ENCODE peak calls at places on chromosomes 6 and 20, in seven cellular contexts. L is ovary, C is heart left ventricle, W is astrocyte, K is small intestine, H is PC-9, A is transverse colon. Q is an unnamed sample.
A peak's percentile ranks its signal among the peaks of the same experiment; 100 is the strongest.

GRCh38 chr6:18388942-18389341 is 1.8 kb downstream of the RNF144B start:
- DNase-seq in A (no peak), L (no peak), W (peak; percentile 83), C (no peak), K (no peak), H (peak; percentile 83), Q (peak; percentile 49)

GRCh38 chr20:52461602-52462001 is 270.0 kb upstream of the ZFP64 start:
- DNase-seq in L (no peak), C (no peak), H (no peak), K (no peak), A (no peak), W (no peak), Q (no peak)

GRCh38 chr20:17611540-17612286 is 41.8 kb downstream of the DSTN start:
- DNase-seq in C (no peak), A (peak; percentile 53), K (peak; percentile 28), W (no peak), H (no peak), L (no peak), Q (no peak)

GRCh38 chr6:29559524-29560287 is at the start of gene UBD:
- DNase-seq in W (no peak), L (no peak), A (no peak), H (no peak), C (no peak), K (no peak), Q (no peak)

GRCh38 chr20:19757487-19757972 is 528 bp upstream of the RIN2 start:
- DNase-seq in L (peak; percentile 87), K (peak; percentile 58), H (peak; percentile 71), W (peak; percentile 64), C (peak; percentile 90), A (peak; percentile 74), Q (peak; percentile 45)

GRCh38 chr6:135281227-135281626 is 100.1 kb downstream of the MYB start:
- DNase-seq in A (no peak), K (no peak), W (no peak), C (no peak), H (no peak), L (no peak), Q (no peak)

GRCh38 chr6:154606457-154606856 is 96.0 kb upstream of the CNKSR3 start:
- DNase-seq in A (no peak), K (no peak), W (no peak), L (no peak), H (no peak), C (no peak), Q (no peak)

GRCh38 chr20:45933231-45934045 is 1.0 kb upstream of the PCIF1 start:
- DNase-seq in W (peak; percentile 62), L (peak; percentile 76), A (peak; percentile 79), K (peak; percentile 61), H (peak; percentile 76), C (peak; percentile 80), Q (no peak)

GRCh38 chr20:43824699-43825402 is 89.8 kb upstream of the TOX2 start:
- DNase-seq in H (peak; percentile 63), A (no peak), W (peak; percentile 58), L (no peak), K (peak; percentile 6), C (no peak), Q (no peak)

GRCh38 chr6:134230940-134231339 is 87.0 kb downstream of the SGK1 start:
- DNase-seq in K (no peak), A (no peak), L (no peak), C (no peak), W (peak; percentile 70), H (no peak), Q (no peak)

GRCh38 chr20:58160451-58161051 is 67.9 kb downstream of the ANKRD60 start:
- DNase-seq in C (no peak), H (no peak), A (no peak), L (no peak), W (peak; percentile 26), K (no peak), Q (no peak)

GRCh38 chr6:37814374-37814773 is 5.2 kb upstream of the ZFAND3 start:
- DNase-seq in A (no peak), W (no peak), K (no peak), L (no peak), H (no peak), C (no peak), Q (no peak)

GRCh38 chr20:34582911-34583310 is 24.4 kb downstream of the MAP1LC3A start:
- DNase-seq in W (peak; percentile 34), K (peak; percentile 60), H (peak; percentile 41), L (no peak), C (no peak), A (no peak), Q (no peak)

GRCh38 chr6:93550551-93551276 is 131.4 kb upstream of the EPHA7 start:
- DNase-seq in H (no peak), C (no peak), L (no peak), A (no peak), W (no peak), K (no peak), Q (no peak)

GRCh38 chr6:68126089-68126749 is 508.9 kb upstream of the ADGRB3 start:
- DNase-seq in W (no peak), K (no peak), A (no peak), L (no peak), C (no peak), H (no peak), Q (no peak)

GRCh38 chr6:53377289-53377688 is 28.5 kb upstream of the ELOVL5 start:
- DNase-seq in W (no peak), H (no peak), C (no peak), L (no peak), A (no peak), K (no peak), Q (no peak)
- H3K27ac ChIP-seq in W (no peak overlapping the region), H (no peak overlapping the region), C (no peak overlapping the region), L (no peak overlapping the region), A (no peak overlapping the region), K (no peak overlapping the region), Q (no peak overlapping the region)

DNA sequence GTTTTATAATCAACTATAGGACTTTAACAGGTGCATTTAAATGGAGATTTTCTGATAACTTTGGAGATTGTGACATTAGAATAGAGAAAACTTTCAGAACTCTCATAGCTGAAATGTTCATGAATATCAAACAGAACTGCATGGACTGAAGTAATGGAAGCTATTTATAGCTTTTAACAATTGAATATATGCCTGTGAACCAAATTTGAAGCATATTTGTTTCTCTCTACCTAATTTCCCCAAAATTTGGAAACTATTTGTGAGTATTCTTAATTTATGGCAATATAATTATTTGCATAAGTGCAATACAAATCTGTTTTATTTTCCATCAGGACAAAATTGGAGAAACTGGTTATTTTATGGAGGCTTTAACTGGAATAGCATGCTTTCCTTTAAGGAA is 96.6 kb downstream of the PLG start:
- DNase-seq in H (no peak), K (no peak), C (no peak), L (no peak), W (no peak), A (no peak), Q (no peak)
- H3K9me3 ChIP-seq in H (no peaks in the 10 kb centered on the region), K (no peaks in the 10 kb centered on the region), C (no peaks in the 10 kb centered on the region), L (no peaks in the 10 kb centered on the region), W (no peaks in the 10 kb centered on the region), A (no peaks in the 10 kb centered on the region), Q (no peaks in the 10 kb centered on the region)

GRCh38 chr6:34138924-34139323 is 7.0 kb downstream of the GRM4 start:
- DNase-seq in K (no peak), L (no peak), W (no peak), H (no peak), C (no peak), A (no peak), Q (no peak)
- H3K27me3 ChIP-seq in K (peaks cover 2% of the 10 kb centered on the region), L (no peaks in the 10 kb centered on the region), W (peaks cover 62% of the 10 kb centered on the region), H (peaks cover 94% of the 10 kb centered on the region), C (peaks cover 98% of the 10 kb centered on the region), A (peaks cover 91% of the 10 kb centered on the region), Q (peaks cover 72% of the 10 kb centered on the region)

DNA sequence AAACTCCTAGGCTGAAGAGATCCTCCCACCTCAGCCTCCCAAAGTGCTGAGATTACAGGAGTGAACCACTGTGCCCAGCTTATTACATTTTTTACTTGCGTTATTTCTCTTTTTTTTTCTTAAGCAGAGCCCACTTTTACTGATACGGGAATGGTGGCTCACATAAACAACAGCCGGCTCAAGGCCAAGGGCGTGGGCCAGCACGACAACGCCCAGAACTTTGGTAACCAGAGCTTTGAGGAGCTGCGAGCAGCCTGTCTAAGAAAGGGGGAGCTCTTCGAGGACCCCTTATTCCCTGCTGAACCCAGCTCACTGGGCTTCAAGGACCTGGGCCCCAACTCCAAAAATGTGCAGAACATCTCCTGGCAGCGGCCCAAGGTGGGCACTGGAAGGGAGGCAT is 10.5 kb downstream of the CAPN11 start:
- DNase-seq in L (no peak), H (no peak), K (peak; percentile 67), W (no peak), A (peak; percentile 72), C (no peak), Q (no peak)
- H3K27ac ChIP-seq in L (no peak overlapping the region), H (no peak overlapping the region), K (no peak overlapping the region), W (no peak overlapping the region), A (no peak overlapping the region), C (no peak overlapping the region), Q (no peak overlapping the region)

GRCh38 chr6:122930252-122931180 is 65.5 kb upstream of the CLVS2 start:
- DNase-seq in W (no peak), H (no peak), A (no peak), L (no peak), K (no peak), C (no peak), Q (no peak)
- H3K9me3 ChIP-seq in W (no peaks in the 10 kb centered on the region), H (peaks cover 3% of the 10 kb centered on the region), A (no peaks in the 10 kb centered on the region), L (no peaks in the 10 kb centered on the region), K (no peaks in the 10 kb centered on the region), C (no peaks in the 10 kb centered on the region), Q (peaks cover 9% of the 10 kb centered on the region)

DNA sequence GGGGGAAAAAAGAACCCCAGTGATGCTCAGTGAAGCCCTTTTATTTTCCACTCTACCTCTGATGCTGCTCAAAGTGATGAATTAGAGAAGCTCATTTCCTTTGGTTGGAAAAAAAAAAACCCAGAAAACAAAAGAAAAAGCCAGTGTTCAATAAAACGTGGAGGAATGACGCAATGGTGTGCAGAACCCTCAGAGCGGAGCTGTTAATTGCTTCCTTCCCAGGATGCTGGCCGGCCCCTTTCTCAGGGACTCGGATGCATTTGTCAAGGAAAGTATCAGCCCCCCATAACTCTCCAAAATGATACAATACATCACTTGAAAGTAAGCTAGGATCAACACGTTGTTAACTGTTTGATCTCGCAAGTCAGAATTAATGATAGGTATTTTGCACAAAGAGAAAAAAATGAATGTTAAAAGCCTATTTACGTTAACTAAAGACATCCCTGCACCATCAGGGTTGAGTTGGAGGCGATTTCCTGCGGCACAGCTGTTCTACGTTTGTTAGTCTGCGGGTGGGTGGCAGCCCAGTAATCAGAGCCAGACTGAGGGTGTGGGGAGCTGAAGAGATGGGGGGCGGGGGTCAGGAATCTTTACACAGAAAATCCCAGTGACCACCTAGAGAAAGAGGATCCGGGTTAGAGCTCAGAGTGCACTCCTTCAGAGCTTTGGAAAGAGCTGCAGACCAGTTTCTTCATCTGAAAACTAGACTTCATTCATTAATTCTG is 132.4 kb downstream of the BMP7 start:
- DNase-seq in A (no peak), K (no peak), C (no peak), W (no peak), L (no peak), H (no peak), Q (no peak)
- H3K27me3 ChIP-seq in A (no peaks in the 10 kb centered on the region), K (no peaks in the 10 kb centered on the region), C (peaks cover 7% of the 10 kb centered on the region), W (peaks cover 10% of the 10 kb centered on the region), L (no peaks in the 10 kb centered on the region), H (peaks cover 80% of the 10 kb centered on the region), Q (no peaks in the 10 kb centered on the region)